ENCODE peak calls at places on chromosomes 7 and 10, in nine cellular contexts. One of them, this sample, is unnamed.
A peak's percentile ranks its signal among the peaks of the same experiment; 100 is the strongest.

GRCh38 chr10:45063605-45064231 is 63.0 kb downstream of the ZNF22 start:
- DNase-seq in occipital lobe: no peak
- DNase-seq in activated CD8-positive, alpha-beta memory T cell treated with anti-CD3 and anti-CD28 coated beads for 24 hours: no peak
- DNase-seq in activated naive CD4-positive, alpha-beta T cell: no peak
- DNase-seq in retina: no peak
- DNase-seq in hippocampal formation: no peak
- DNase-seq in anterior cingulate cortex: no peak
- DNase-seq in brain microvascular endothelial cell: no peak
- DNase-seq in RWPE1: no peak
- DNase-seq in this sample: no peak

GRCh38 chr10:102665904-102666509 is 21.7 kb downstream of the TRIM8 start:
- DNase-seq in occipital lobe: no peak
- DNase-seq in activated CD8-positive, alpha-beta memory T cell treated with anti-CD3 and anti-CD28 coated beads for 24 hours: no peak
- DNase-seq in activated naive CD4-positive, alpha-beta T cell: no peak
- DNase-seq in retina: no peak
- DNase-seq in hippocampal formation: no peak
- DNase-seq in anterior cingulate cortex: no peak
- DNase-seq in brain microvascular endothelial cell: no peak
- DNase-seq in RWPE1: no peak
- DNase-seq in this sample: no peak

GRCh38 chr7:148782757-148783456 is 84.2 kb downstream of the CUL1 start:
- DNase-seq in occipital lobe: no peak
- DNase-seq in activated CD8-positive, alpha-beta memory T cell treated with anti-CD3 and anti-CD28 coated beads for 24 hours: no peak
- DNase-seq in activated naive CD4-positive, alpha-beta T cell: no peak
- DNase-seq in retina: no peak
- DNase-seq in hippocampal formation: no peak
- DNase-seq in anterior cingulate cortex: no peak
- DNase-seq in brain microvascular endothelial cell: no peak
- DNase-seq in RWPE1: no peak
- DNase-seq in this sample: no peak

GRCh38 chr7:27080844-27081423 is 14.9 kb downstream of the HOXA1 start:
- DNase-seq in occipital lobe: no peak
- DNase-seq in activated CD8-positive, alpha-beta memory T cell treated with anti-CD3 and anti-CD28 coated beads for 24 hours: no peak
- DNase-seq in activated naive CD4-positive, alpha-beta T cell: no peak
- DNase-seq in retina: no peak
- DNase-seq in hippocampal formation: no peak
- DNase-seq in anterior cingulate cortex: no peak
- DNase-seq in brain microvascular endothelial cell: no peak
- DNase-seq in RWPE1: peak; percentile 86
- DNase-seq in this sample: no peak

GRCh38 chr7:45682358-45682735 is 108.2 kb downstream of the ADCY1 start:
- DNase-seq in occipital lobe: no peak
- DNase-seq in activated CD8-positive, alpha-beta memory T cell treated with anti-CD3 and anti-CD28 coated beads for 24 hours: peak; percentile 30
- DNase-seq in activated naive CD4-positive, alpha-beta T cell: no peak
- DNase-seq in retina: no peak
- DNase-seq in hippocampal formation: no peak
- DNase-seq in anterior cingulate cortex: no peak
- DNase-seq in brain microvascular endothelial cell: no peak
- DNase-seq in RWPE1: no peak
- DNase-seq in this sample: no peak

GRCh38 chr10:89879121-89879520 is 177.7 kb downstream of the KIF20B start:
- DNase-seq in occipital lobe: no peak
- DNase-seq in activated CD8-positive, alpha-beta memory T cell treated with anti-CD3 and anti-CD28 coated beads for 24 hours: no peak
- DNase-seq in activated naive CD4-positive, alpha-beta T cell: no peak
- DNase-seq in retina: no peak
- DNase-seq in hippocampal formation: no peak
- DNase-seq in anterior cingulate cortex: no peak
- DNase-seq in brain microvascular endothelial cell: no peak
- DNase-seq in RWPE1: no peak
- DNase-seq in this sample: no peak

GRCh38 chr7:126493801-126494200 is 758.9 kb downstream of the GRM8 start:
- DNase-seq in occipital lobe: no peak
- DNase-seq in activated CD8-positive, alpha-beta memory T cell treated with anti-CD3 and anti-CD28 coated beads for 24 hours: no peak
- DNase-seq in activated naive CD4-positive, alpha-beta T cell: no peak
- DNase-seq in retina: no peak
- DNase-seq in hippocampal formation: no peak
- DNase-seq in anterior cingulate cortex: no peak
- DNase-seq in brain microvascular endothelial cell: no peak
- DNase-seq in RWPE1: no peak
- DNase-seq in this sample: no peak

GRCh38 chr7:154953006-154953684 is 49.8 kb downstream of the PAXIP1 start:
- DNase-seq in occipital lobe: no peak
- DNase-seq in activated CD8-positive, alpha-beta memory T cell treated with anti-CD3 and anti-CD28 coated beads for 24 hours: peak; percentile 81
- DNase-seq in activated naive CD4-positive, alpha-beta T cell: peak; percentile 27
- DNase-seq in retina: peak; percentile 13
- DNase-seq in hippocampal formation: no peak
- DNase-seq in anterior cingulate cortex: no peak
- DNase-seq in brain microvascular endothelial cell: peak; percentile 12
- DNase-seq in RWPE1: no peak
- DNase-seq in this sample: peak; percentile 34

GRCh38 chr10:60976687-60977086 is 32.7 kb upstream of the RHOBTB1 start:
- DNase-seq in occipital lobe: no peak
- DNase-seq in activated CD8-positive, alpha-beta memory T cell treated with anti-CD3 and anti-CD28 coated beads for 24 hours: no peak
- DNase-seq in activated naive CD4-positive, alpha-beta T cell: no peak
- DNase-seq in retina: no peak
- DNase-seq in hippocampal formation: no peak
- DNase-seq in anterior cingulate cortex: no peak
- DNase-seq in brain microvascular endothelial cell: no peak
- DNase-seq in RWPE1: no peak
- DNase-seq in this sample: no peak

GRCh38 chr7:29639887-29640600 is 76.4 kb downstream of the PRR15 start:
- DNase-seq in occipital lobe: no peak
- DNase-seq in activated CD8-positive, alpha-beta memory T cell treated with anti-CD3 and anti-CD28 coated beads for 24 hours: no peak
- DNase-seq in activated naive CD4-positive, alpha-beta T cell: no peak
- DNase-seq in retina: no peak
- DNase-seq in hippocampal formation: no peak
- DNase-seq in anterior cingulate cortex: no peak
- DNase-seq in brain microvascular endothelial cell: no peak
- DNase-seq in RWPE1: no peak
- DNase-seq in this sample: no peak

GRCh38 chr7:149784251-149784608 is 10.8 kb upstream of the ZNF467 start:
- DNase-seq in occipital lobe: no peak
- DNase-seq in activated CD8-positive, alpha-beta memory T cell treated with anti-CD3 and anti-CD28 coated beads for 24 hours: no peak
- DNase-seq in activated naive CD4-positive, alpha-beta T cell: no peak
- DNase-seq in retina: no peak
- DNase-seq in hippocampal formation: no peak
- DNase-seq in anterior cingulate cortex: no peak
- DNase-seq in brain microvascular endothelial cell: no peak
- DNase-seq in RWPE1: no peak
- DNase-seq in this sample: no peak

GRCh38 chr7:12475362-12476063 is 71.8 kb upstream of the VWDE start:
- DNase-seq in occipital lobe: no peak
- DNase-seq in activated CD8-positive, alpha-beta memory T cell treated with anti-CD3 and anti-CD28 coated beads for 24 hours: no peak
- DNase-seq in activated naive CD4-positive, alpha-beta T cell: no peak
- DNase-seq in retina: peak; percentile 20
- DNase-seq in hippocampal formation: no peak
- DNase-seq in anterior cingulate cortex: no peak
- DNase-seq in brain microvascular endothelial cell: peak; percentile 95
- DNase-seq in RWPE1: peak; percentile 41
- DNase-seq in this sample: peak; percentile 16

GRCh38 chr7:28613262-28613661 is 200.9 kb downstream of the CREB5 start:
- DNase-seq in occipital lobe: no peak
- DNase-seq in activated CD8-positive, alpha-beta memory T cell treated with anti-CD3 and anti-CD28 coated beads for 24 hours: no peak
- DNase-seq in activated naive CD4-positive, alpha-beta T cell: no peak
- DNase-seq in retina: no peak
- DNase-seq in hippocampal formation: no peak
- DNase-seq in anterior cingulate cortex: no peak
- DNase-seq in brain microvascular endothelial cell: no peak
- DNase-seq in RWPE1: peak; percentile 70
- DNase-seq in this sample: no peak

GRCh38 chr10:14062528-14063260 is 268.0 kb downstream of the FRMD4A start:
- DNase-seq in occipital lobe: no peak
- DNase-seq in activated CD8-positive, alpha-beta memory T cell treated with anti-CD3 and anti-CD28 coated beads for 24 hours: no peak
- DNase-seq in activated naive CD4-positive, alpha-beta T cell: no peak
- DNase-seq in retina: no peak
- DNase-seq in hippocampal formation: no peak
- DNase-seq in anterior cingulate cortex: no peak
- DNase-seq in brain microvascular endothelial cell: no peak
- DNase-seq in RWPE1: no peak
- DNase-seq in this sample: no peak

GRCh38 chr7:48168159-48168558 is 3.1 kb upstream of the ABCA13 start:
- DNase-seq in occipital lobe: no peak
- DNase-seq in activated CD8-positive, alpha-beta memory T cell treated with anti-CD3 and anti-CD28 coated beads for 24 hours: no peak
- DNase-seq in activated naive CD4-positive, alpha-beta T cell: no peak
- DNase-seq in retina: no peak
- DNase-seq in hippocampal formation: no peak
- DNase-seq in anterior cingulate cortex: no peak
- DNase-seq in brain microvascular endothelial cell: peak; percentile 71
- DNase-seq in RWPE1: no peak
- DNase-seq in this sample: no peak

GRCh38 chr7:41656357-41656756 is 46.5 kb downstream of the INHBA start:
- DNase-seq in occipital lobe: no peak
- DNase-seq in activated CD8-positive, alpha-beta memory T cell treated with anti-CD3 and anti-CD28 coated beads for 24 hours: no peak
- DNase-seq in activated naive CD4-positive, alpha-beta T cell: no peak
- DNase-seq in retina: no peak
- DNase-seq in hippocampal formation: no peak
- DNase-seq in anterior cingulate cortex: no peak
- DNase-seq in brain microvascular endothelial cell: peak; percentile 62
- DNase-seq in RWPE1: no peak
- DNase-seq in this sample: no peak

GRCh38 chr7:4711634-4712033 is 29.5 kb downstream of the FOXK1 start:
- DNase-seq in occipital lobe: no peak
- DNase-seq in activated CD8-positive, alpha-beta memory T cell treated with anti-CD3 and anti-CD28 coated beads for 24 hours: no peak
- DNase-seq in activated naive CD4-positive, alpha-beta T cell: no peak
- DNase-seq in retina: peak; percentile 48
- DNase-seq in hippocampal formation: no peak
- DNase-seq in anterior cingulate cortex: no peak
- DNase-seq in brain microvascular endothelial cell: no peak
- DNase-seq in RWPE1: no peak
- DNase-seq in this sample: no peak

This sample was measured in SK-N-DZ.